ENCODE peak calls at places on chromosome 2, in ten cellular contexts. One of them, this sample, is unnamed.

GRCh38 chr2:66428986-66429612 is 5.8 kb upstream of the MEIS1 start:
- DNase-seq in heart left ventricle: no peak
- DNase-seq in IMR-90: peak
- DNase-seq in K562: peak
- DNase-seq in uterus: peak
- DNase-seq in sigmoid colon: no peak
- DNase-seq in transverse colon: no peak
- DNase-seq in endothelial cell of umbilical vein: peak
- DNase-seq in adrenal gland: no peak
- DNase-seq in body of pancreas: peak
- DNase-seq in this sample: peak

GRCh38 chr2:135169900-135170753 is 118.0 kb downstream of the RAB3GAP1 start:
- DNase-seq in transverse colon: no peak
- DNase-seq in adrenal gland: no peak
- DNase-seq in IMR-90: no peak
- DNase-seq in heart left ventricle: no peak
- DNase-seq in K562: no peak
- DNase-seq in body of pancreas: no peak
- DNase-seq in sigmoid colon: no peak
- DNase-seq in endothelial cell of umbilical vein: no peak
- DNase-seq in uterus: no peak
- DNase-seq in this sample: no peak

GRCh38 chr2:223075301-223076270 is 23.6 kb downstream of the KCNE4 start:
- DNase-seq in body of pancreas: no peak
- DNase-seq in endothelial cell of umbilical vein: no peak
- DNase-seq in uterus: no peak
- DNase-seq in transverse colon: no peak
- DNase-seq in heart left ventricle: no peak
- DNase-seq in sigmoid colon: no peak
- DNase-seq in K562: no peak
- DNase-seq in adrenal gland: no peak
- DNase-seq in IMR-90: peak
- DNase-seq in this sample: no peak

GRCh38 chr2:37848451-37848850 is 76.6 kb upstream of the RMDN2 start:
- DNase-seq in endothelial cell of umbilical vein: no peak
- DNase-seq in sigmoid colon: no peak
- DNase-seq in IMR-90: no peak
- DNase-seq in heart left ventricle: no peak
- DNase-seq in body of pancreas: no peak
- DNase-seq in transverse colon: no peak
- DNase-seq in adrenal gland: no peak
- DNase-seq in uterus: no peak
- DNase-seq in K562: no peak
- DNase-seq in this sample: no peak

GRCh38 chr2:171741189-171741588 is 53.9 kb downstream of the DYNC1I2 start:
- DNase-seq in heart left ventricle: no peak
- DNase-seq in K562: no peak
- DNase-seq in uterus: no peak
- DNase-seq in sigmoid colon: no peak
- DNase-seq in IMR-90: peak
- DNase-seq in transverse colon: no peak
- DNase-seq in body of pancreas: no peak
- DNase-seq in endothelial cell of umbilical vein: no peak
- DNase-seq in adrenal gland: no peak
- DNase-seq in this sample: no peak

GRCh38 chr2:229150317-229150716 is 120.8 kb downstream of the PID1 start:
- DNase-seq in endothelial cell of umbilical vein: no peak
- DNase-seq in IMR-90: no peak
- DNase-seq in K562: no peak
- DNase-seq in body of pancreas: no peak
- DNase-seq in heart left ventricle: no peak
- DNase-seq in uterus: no peak
- DNase-seq in transverse colon: no peak
- DNase-seq in adrenal gland: no peak
- DNase-seq in sigmoid colon: no peak
- DNase-seq in this sample: no peak

GRCh38 chr2:84865181-84865783 is 15.6 kb downstream of the TRABD2A start:
- DNase-seq in heart left ventricle: no peak
- DNase-seq in body of pancreas: no peak
- DNase-seq in K562: no peak
- DNase-seq in sigmoid colon: no peak
- DNase-seq in endothelial cell of umbilical vein: no peak
- DNase-seq in uterus: no peak
- DNase-seq in adrenal gland: no peak
- DNase-seq in transverse colon: no peak
- DNase-seq in IMR-90: peak
- DNase-seq in this sample: no peak

GRCh38 chr2:70121627-70122372 is 34.5 kb downstream of the PCBP1 start:
- DNase-seq in adrenal gland: no peak
- DNase-seq in sigmoid colon: no peak
- DNase-seq in endothelial cell of umbilical vein: no peak
- DNase-seq in body of pancreas: no peak
- DNase-seq in uterus: no peak
- DNase-seq in transverse colon: no peak
- DNase-seq in IMR-90: no peak
- DNase-seq in heart left ventricle: no peak
- DNase-seq in K562: no peak
- DNase-seq in this sample: no peak

GRCh38 chr2:98394595-98395153 is 48.4 kb downstream of the CNGA3 start:
- DNase-seq in IMR-90: peak
- DNase-seq in adrenal gland: no peak
- DNase-seq in endothelial cell of umbilical vein: peak
- DNase-seq in body of pancreas: no peak
- DNase-seq in uterus: no peak
- DNase-seq in transverse colon: no peak
- DNase-seq in sigmoid colon: no peak
- DNase-seq in heart left ventricle: no peak
- DNase-seq in K562: no peak
- DNase-seq in this sample: no peak

GRCh38 chr2:99481941-99482340 is 7.9 kb downstream of the REV1 start:
- DNase-seq in uterus: no peak
- DNase-seq in heart left ventricle: peak
- DNase-seq in transverse colon: peak
- DNase-seq in K562: no peak
- DNase-seq in IMR-90: no peak
- DNase-seq in adrenal gland: no peak
- DNase-seq in endothelial cell of umbilical vein: no peak
- DNase-seq in sigmoid colon: no peak
- DNase-seq in body of pancreas: peak
- DNase-seq in this sample: peak

GRCh38 chr2:15730545-15731212 is 139.0 kb downstream of the DDX1 start:
- DNase-seq in body of pancreas: peak
- DNase-seq in uterus: peak
- DNase-seq in heart left ventricle: peak
- DNase-seq in IMR-90: peak
- DNase-seq in sigmoid colon: peak
- DNase-seq in endothelial cell of umbilical vein: peak
- DNase-seq in K562: peak
- DNase-seq in transverse colon: peak
- DNase-seq in adrenal gland: peak
- DNase-seq in this sample: peak

GRCh38 chr2:228321019-228321418 is 139.5 kb upstream of the SPHKAP start:
- DNase-seq in adrenal gland: no peak
- DNase-seq in heart left ventricle: peak
- DNase-seq in IMR-90: no peak
- DNase-seq in endothelial cell of umbilical vein: no peak
- DNase-seq in body of pancreas: no peak
- DNase-seq in sigmoid colon: no peak
- DNase-seq in K562: no peak
- DNase-seq in transverse colon: no peak
- DNase-seq in uterus: no peak
- DNase-seq in this sample: no peak

GRCh38 chr2:36444206-36444605 is 88.6 kb downstream of the CRIM1 start:
- DNase-seq in sigmoid colon: no peak
- DNase-seq in body of pancreas: no peak
- DNase-seq in transverse colon: no peak
- DNase-seq in uterus: no peak
- DNase-seq in IMR-90: no peak
- DNase-seq in K562: no peak
- DNase-seq in heart left ventricle: no peak
- DNase-seq in endothelial cell of umbilical vein: no peak
- DNase-seq in adrenal gland: no peak
- DNase-seq in this sample: no peak

GRCh38 chr2:197310271-197310939 is at the start of gene ANKRD44:
- DNase-seq in endothelial cell of umbilical vein: peak
- DNase-seq in body of pancreas: peak
- DNase-seq in transverse colon: peak
- DNase-seq in K562: peak
- DNase-seq in IMR-90: peak
- DNase-seq in uterus: peak
- DNase-seq in adrenal gland: peak
- DNase-seq in sigmoid colon: peak
- DNase-seq in heart left ventricle: peak
- DNase-seq in this sample: peak
- TF ChIP-seq POLR2A in endothelial cell of umbilical vein: no peak
- TF ChIP-seq POLR2A in body of pancreas: peak
- TF ChIP-seq POLR2A in transverse colon: peak
- TF ChIP-seq POLR2A in K562: no peak
- TF ChIP-seq POLR2A in IMR-90: no peak
- TF ChIP-seq POLR2A in uterus: peak
- TF ChIP-seq POLR2A in adrenal gland: no peak
- TF ChIP-seq POLR2A in sigmoid colon: peak
- TF ChIP-seq POLR2A in heart left ventricle: peak
- TF ChIP-seq POLR2A in this sample: no peak

DNA sequence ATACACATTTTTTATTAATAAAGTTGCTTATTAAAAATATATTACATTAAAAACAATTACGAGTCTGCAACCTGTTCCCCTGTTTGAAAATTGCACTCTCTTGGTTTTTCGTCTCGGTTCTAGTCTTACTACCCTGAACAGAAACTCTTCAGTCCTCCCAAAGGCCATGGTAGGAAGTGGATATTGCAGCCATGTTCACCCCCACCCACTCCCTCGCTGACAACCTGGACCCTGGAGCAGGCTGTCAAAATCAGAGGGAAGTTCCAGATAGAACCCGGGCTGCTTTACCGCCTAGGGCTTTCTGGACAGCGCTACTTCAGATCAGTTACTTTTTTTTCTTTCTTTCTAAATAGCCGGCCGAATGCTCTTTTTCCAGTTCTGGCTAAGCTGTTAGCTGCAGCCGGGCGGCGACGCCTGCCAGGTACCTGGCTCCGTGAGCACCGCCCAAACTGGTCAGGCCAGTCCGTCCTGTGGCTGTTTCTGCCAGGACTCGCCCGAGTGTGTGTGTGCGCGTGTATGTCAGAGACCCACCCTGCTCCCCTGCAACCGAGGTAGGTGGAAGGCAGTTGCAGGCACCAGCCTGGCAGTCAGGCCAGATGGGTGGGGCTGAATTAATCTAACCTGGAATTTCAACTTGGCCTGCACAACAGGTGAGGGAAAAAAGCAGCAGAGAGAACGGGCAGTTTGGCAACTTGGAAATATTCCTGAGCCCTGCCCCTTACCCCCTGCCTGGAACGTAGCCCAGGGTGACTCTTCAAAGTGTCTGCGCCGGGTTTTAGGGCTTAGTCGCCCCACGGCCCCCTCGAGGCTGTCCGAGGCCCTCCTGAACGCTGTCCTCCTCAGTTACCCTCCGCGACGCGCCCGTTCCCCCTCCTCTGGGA is 1.1 kb upstream of the TET3 start:
- DNase-seq in uterus: peak
- DNase-seq in transverse colon: peak
- DNase-seq in endothelial cell of umbilical vein: no peak
- DNase-seq in adrenal gland: peak
- DNase-seq in heart left ventricle: no peak
- DNase-seq in body of pancreas: peak
- DNase-seq in IMR-90: no peak
- DNase-seq in K562: no peak
- DNase-seq in sigmoid colon: no peak
- DNase-seq in this sample: peak
- TF ChIP-seq POLR2A in uterus: no peak
- TF ChIP-seq POLR2A in transverse colon: peak
- TF ChIP-seq POLR2A in endothelial cell of umbilical vein: no peak
- TF ChIP-seq POLR2A in adrenal gland: no peak
- TF ChIP-seq POLR2A in heart left ventricle: no peak
- TF ChIP-seq POLR2A in body of pancreas: peak
- TF ChIP-seq POLR2A in IMR-90: no peak
- TF ChIP-seq POLR2A in K562: peak
- TF ChIP-seq POLR2A in sigmoid colon: no peak
- TF ChIP-seq POLR2A in this sample: no peak

GRCh38 chr2:10120158-10120937 is 2.2 kb upstream of the RRM2 start:
- DNase-seq in uterus: peak
- DNase-seq in sigmoid colon: peak
- DNase-seq in transverse colon: peak
- DNase-seq in body of pancreas: peak
- DNase-seq in K562: peak
- DNase-seq in adrenal gland: peak
- DNase-seq in heart left ventricle: peak
- DNase-seq in endothelial cell of umbilical vein: peak
- DNase-seq in IMR-90: peak
- DNase-seq in this sample: peak
- TF ChIP-seq POLR2A in uterus: peak
- TF ChIP-seq POLR2A in sigmoid colon: no peak
- TF ChIP-seq POLR2A in transverse colon: peak
- TF ChIP-seq POLR2A in body of pancreas: peak
- TF ChIP-seq POLR2A in K562: peak
- TF ChIP-seq POLR2A in adrenal gland: no peak
- TF ChIP-seq POLR2A in heart left ventricle: peak
- TF ChIP-seq POLR2A in endothelial cell of umbilical vein: peak
- TF ChIP-seq POLR2A in IMR-90: peak
- TF ChIP-seq POLR2A in this sample: peak

GRCh38 chr2:120252207-120253020 is at the start of gene RALB:
- DNase-seq in heart left ventricle: peak
- DNase-seq in K562: peak
- DNase-seq in body of pancreas: peak
- DNase-seq in adrenal gland: peak
- DNase-seq in sigmoid colon: peak
- DNase-seq in uterus: peak
- DNase-seq in endothelial cell of umbilical vein: peak
- DNase-seq in transverse colon: peak
- DNase-seq in IMR-90: peak
- DNase-seq in this sample: peak

GRCh38 chr2:120251863-120252206 is 817 bp upstream of the RALB start:
- DNase-seq in transverse colon: no peak
- DNase-seq in adrenal gland: no peak
- DNase-seq in uterus: no peak
- DNase-seq in IMR-90: no peak
- DNase-seq in K562: peak
- DNase-seq in heart left ventricle: no peak
- DNase-seq in body of pancreas: no peak
- DNase-seq in endothelial cell of umbilical vein: no peak
- DNase-seq in sigmoid colon: no peak
- DNase-seq in this sample: peak

GRCh38 chr2:120251077-120251476 is 1.6 kb upstream of the RALB start:
- DNase-seq in sigmoid colon: peak
- DNase-seq in K562: peak
- DNase-seq in heart left ventricle: no peak
- DNase-seq in body of pancreas: no peak
- DNase-seq in transverse colon: no peak
- DNase-seq in adrenal gland: no peak
- DNase-seq in IMR-90: no peak
- DNase-seq in endothelial cell of umbilical vein: no peak
- DNase-seq in uterus: no peak
- DNase-seq in this sample: peak

GRCh38 chr2:120254178-120254577 is 1.5 kb downstream of the RALB start:
- DNase-seq in heart left ventricle: no peak
- DNase-seq in body of pancreas: no peak
- DNase-seq in transverse colon: no peak
- DNase-seq in uterus: no peak
- DNase-seq in endothelial cell of umbilical vein: peak
- DNase-seq in adrenal gland: no peak
- DNase-seq in IMR-90: peak
- DNase-seq in K562: no peak
- DNase-seq in sigmoid colon: peak
- DNase-seq in this sample: no peak

GRCh38 chr2:120253021-120253882 is 600 bp downstream of the RALB start:
- DNase-seq in heart left ventricle: peak
- DNase-seq in adrenal gland: peak
- DNase-seq in K562: peak
- DNase-seq in body of pancreas: peak
- DNase-seq in sigmoid colon: peak
- DNase-seq in transverse colon: peak
- DNase-seq in endothelial cell of umbilical vein: peak
- DNase-seq in IMR-90: peak
- DNase-seq in uterus: peak
- DNase-seq in this sample: peak
- TF ChIP-seq POLR2A in heart left ventricle: no peak
- TF ChIP-seq POLR2A in adrenal gland: peak
- TF ChIP-seq POLR2A in K562: peak
- TF ChIP-seq POLR2A in body of pancreas: peak
- TF ChIP-seq POLR2A in sigmoid colon: no peak
- TF ChIP-seq POLR2A in transverse colon: no peak
- TF ChIP-seq POLR2A in endothelial cell of umbilical vein: peak
- TF ChIP-seq POLR2A in IMR-90: no peak
- TF ChIP-seq POLR2A in uterus: no peak
- TF ChIP-seq POLR2A in this sample: no peak

This sample was measured in erythroblast.